ENCODE peak calls at places on chromosome 20, in five cellular contexts. C is PC-9, R is mucosa of descending colon, K is stomach, I is lower lobe of right lung. F is an unnamed sample. For H3K4me1, the result is how much of the 10 kb centered on the place peaks cover.

GRCh38 chr20:39394461-39394860 is 432.3 kb downstream of the DHX35 start:
- DNase-seq in C (no peak), R (no peak), K (no peak), I (no peak), F (no peak)

GRCh38 chr20:59939052-59939878 is 840 bp downstream of the PPP1R3D start:
- DNase-seq in C (no peak), R (peak), K (no peak), I (peak), F (peak)

GRCh38 chr20:25294459-25295385 is 46.8 kb downstream of the PYGB start:
- DNase-seq in C (peak), R (peak), K (peak), I (no peak), F (no peak)

GRCh38 chr20:51019598-51020592 is 3.0 kb downstream of the KCNG1 start:
- DNase-seq in C (no peak), R (no peak), K (no peak), I (no peak), F (no peak)

GRCh38 chr20:50745634-50746137 is 14.3 kb downstream of the PARD6B start:
- DNase-seq in C (no peak), R (peak), K (no peak), I (no peak), F (no peak)

GRCh38 chr20:13857304-13857703 is 72.5 kb downstream of the NDUFAF5 start:
- DNase-seq in C (no peak), R (no peak), K (no peak), I (no peak), F (peak)

GRCh38 chr20:63491078-63491477 is 7.8 kb downstream of the EEF1A2 start:
- DNase-seq in C (no peak), R (no peak), K (no peak), I (no peak), F (no peak)

GRCh38 chr20:25249198-25249931 is 1.5 kb downstream of the PYGB start:
- DNase-seq in C (no peak), R (no peak), K (no peak), I (no peak), F (no peak)

GRCh38 chr20:7010584-7010983 is 243.1 kb downstream of the BMP2 start:
- DNase-seq in C (no peak), R (no peak), K (no peak), I (no peak), F (no peak)

GRCh38 chr20:42192321-42192720 is 574.1 kb upstream of the CHD6 start:
- DNase-seq in C (no peak), R (no peak), K (no peak), I (no peak), F (no peak)

GRCh38 chr20:57708694-57709673 is 831 bp downstream of the PMEPA1 start:
- DNase-seq in C (no peak), R (peak), K (no peak), I (no peak), F (peak)

GRCh38 chr20:49098136-49098535 is 52.0 kb downstream of the CSE1L start:
- DNase-seq in C (no peak), R (no peak), K (no peak), I (no peak), F (no peak)

GRCh38 chr20:35010405-35011192 is 54.9 kb downstream of the MYH7B start:
- DNase-seq in C (no peak), R (no peak), K (peak), I (no peak), F (peak)

GRCh38 chr20:46135856-46136633 is 17.9 kb downstream of the CD40 start:
- DNase-seq in C (no peak), R (no peak), K (no peak), I (no peak), F (no peak)

GRCh38 chr20:38871560-38871953 is 54.7 kb upstream of the FAM83D start:
- DNase-seq in C (no peak), R (no peak), K (no peak), I (no peak), F (no peak)

GRCh38 chr20:23047738-23048214 is 1.7 kb downstream of the THBD start:
- DNase-seq in C (peak), R (no peak), K (peak), I (peak), F (peak)

GRCh38 chr20:64152906-64153305 is 11.3 kb upstream of the MYT1 start:
- DNase-seq in C (no peak), R (no peak), K (no peak), I (peak), F (no peak)

GRCh38 chr20:52422574-52423463 is 231.2 kb upstream of the ZFP64 start:
- DNase-seq in C (no peak), R (no peak), K (no peak), I (no peak), F (no peak)

GRCh38 chr20:51473771-51474170 is 68.7 kb downstream of the NFATC2 start:
- DNase-seq in C (no peak), R (no peak), K (no peak), I (no peak), F (peak)

GRCh38 chr20:20736303-20736702 is 23.9 kb upstream of the RALGAPA2 start:
- DNase-seq in C (no peak), R (no peak), K (no peak), I (no peak), F (no peak)

GRCh38 chr20:63521602-63522001 is 1.0 kb downstream of the PPDPF start:
- DNase-seq in C (no peak), R (no peak), K (no peak), I (peak), F (no peak)

GRCh38 chr20:59994697-59995122 is 36.5 kb downstream of the CDH26 start:
- DNase-seq in C (peak), R (peak), K (peak), I (peak), F (peak)

GRCh38 chr20:23647346-23647745 is 9.6 kb upstream of the CST3 start:
- DNase-seq in C (no peak), R (no peak), K (no peak), I (no peak), F (no peak)

GRCh38 chr20:17626217-17627007 is 55.6 kb downstream of the RRBP1 start:
- DNase-seq in C (no peak), R (peak), K (peak), I (peak), F (peak)

GRCh38 chr20:20202793-20203192 is 150.5 kb downstream of the CFAP61 start:
- DNase-seq in C (no peak), R (no peak), K (no peak), I (no peak), F (no peak)

GRCh38 chr20:51339721-51340450 is 202.6 kb downstream of the NFATC2 start:
- DNase-seq in C (no peak), R (no peak), K (no peak), I (no peak), F (no peak)

GRCh38 chr20:51926670-51927305 is 124.5 kb upstream of the SALL4 start:
- DNase-seq in C (no peak), R (no peak), K (no peak), I (no peak), F (no peak)

GRCh38 chr20:32848846-32849245 is 9.9 kb upstream of the EFCAB8 start:
- DNase-seq in C (no peak), R (no peak), K (no peak), I (no peak), F (no peak)

GRCh38 chr20:9235518-9235917 is 166.6 kb downstream of the PLCB4 start:
- DNase-seq in C (no peak), R (no peak), K (no peak), I (no peak), F (no peak)

GRCh38 chr20:18404172-18404571 is 62.7 kb downstream of the DZANK1 start:
- DNase-seq in C (no peak), R (no peak), K (no peak), I (no peak), F (no peak)

GRCh38 chr20:20535051-20535450 is 167.1 kb downstream of the INSM1 start:
- DNase-seq in C (no peak), R (no peak), K (no peak), I (no peak), F (no peak)

GRCh38 chr20:16806886-16807285 is 58.7 kb downstream of the OTOR start:
- DNase-seq in C (no peak), R (no peak), K (no peak), I (no peak), F (no peak)

GRCh38 chr20:2470051-2470431 is 548 bp downstream of the SNRPB start:
- DNase-seq in C (peak), R (peak), K (no peak), I (no peak), F (no peak)

GRCh38 chr20:56630086-56630493 is 984 bp downstream of the TFAP2C start:
- DNase-seq in C (peak), R (peak), K (peak), I (peak), F (peak)

GRCh38 chr20:61546641-61547040 is 294.6 kb downstream of the CDH4 start:
- DNase-seq in C (no peak), R (no peak), K (no peak), I (no peak), F (no peak)

GRCh38 chr20:38915355-38915754 is 10.9 kb upstream of the FAM83D start:
- DNase-seq in C (no peak), R (no peak), K (no peak), I (no peak), F (no peak)

GRCh38 chr20:1373614-1374013 is 19.2 kb downstream of the FKBP1A start:
- DNase-seq in C (no peak), R (peak), K (no peak), I (no peak), F (no peak)
- H3K4me1 ChIP-seq in C (under half), R (under half), K (half or more), I (half or more), F (half or more)

DNA sequence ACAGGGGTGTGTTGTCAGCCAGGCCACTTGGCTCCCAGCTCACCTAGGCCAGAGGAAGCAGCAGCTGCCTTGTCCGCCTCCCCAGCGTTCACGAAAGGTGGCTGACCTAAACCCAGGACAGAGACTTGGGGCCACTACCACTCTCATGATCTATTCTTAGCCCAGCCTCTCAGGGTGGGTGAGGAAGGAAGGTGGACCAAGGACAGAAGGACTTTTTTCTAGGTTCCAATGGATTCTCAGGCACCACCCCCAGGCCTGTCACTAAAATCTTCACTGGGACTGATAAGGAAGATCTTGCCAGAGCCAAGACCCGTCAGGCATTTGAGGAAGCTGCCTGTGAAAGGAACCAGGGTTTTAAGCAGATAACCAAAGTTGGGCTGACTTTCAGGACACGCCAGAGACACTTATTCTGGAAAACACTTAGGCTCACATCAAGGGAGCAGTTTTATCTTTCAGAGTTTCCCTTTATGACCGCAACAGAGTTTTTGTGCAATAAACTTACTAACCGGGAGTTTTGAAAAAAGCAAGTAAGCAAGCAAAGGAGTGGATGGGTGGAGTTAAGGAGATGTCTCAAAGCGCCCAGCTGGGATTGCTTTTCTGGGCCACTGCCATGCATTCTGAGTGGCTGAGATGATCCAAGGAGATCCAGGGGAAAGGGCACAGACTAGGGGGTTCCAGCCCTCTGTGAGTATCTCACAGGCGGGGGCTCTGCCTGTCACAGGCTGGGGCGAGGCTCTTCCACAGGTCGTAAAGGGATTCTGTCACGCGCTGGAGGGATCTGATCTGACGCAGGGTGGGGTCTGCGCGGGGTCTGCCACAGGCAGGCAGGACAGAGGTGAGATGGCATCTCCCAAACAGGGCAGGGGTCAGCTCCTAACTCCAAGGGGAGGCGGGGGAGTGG is 989 bp downstream of the FITM2 start:
- DNase-seq in C (peak), R (peak), K (no peak), I (no peak), F (peak)
- TF ChIP-seq CTCF in C (no peak), R (no peak), K (no peak), I (no peak), F (no peak)

DNA sequence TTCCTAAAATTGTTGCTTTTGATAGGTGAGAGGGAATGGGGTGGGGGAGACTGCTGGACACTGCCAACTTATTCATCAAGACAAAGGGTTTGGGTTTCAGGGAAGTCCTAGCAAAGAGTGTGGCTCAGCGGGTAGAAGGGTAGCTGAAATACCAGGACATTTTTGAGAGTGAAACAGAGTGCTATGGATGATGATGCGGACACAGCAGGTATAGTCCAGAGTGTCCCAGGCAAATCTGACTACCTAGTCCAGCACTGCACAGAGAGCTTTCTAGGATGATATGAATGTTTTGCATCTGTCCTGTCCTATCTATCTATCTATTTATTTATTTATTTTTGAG is 154.3 kb downstream of the BCAS1 start:
- DNase-seq in C (no peak), R (no peak), K (no peak), I (no peak), F (no peak)
- H3K4me3 ChIP-seq in C (peak), R (no peak), K (peak), I (peak), F (peak)

GRCh38 chr20:37318046-37318445 is 27.9 kb upstream of the SRC start:
- DNase-seq in C (no peak), R (no peak), K (no peak), I (no peak), F (no peak)

GRCh38 chr20:37317316-37317715 is 27.9 kb downstream of the MANBAL start:
- DNase-seq in C (no peak), R (no peak), K (no peak), I (no peak), F (no peak)

GRCh38 chr20:37316775-37317170 is 27.3 kb downstream of the MANBAL start:
- DNase-seq in C (no peak), R (no peak), K (no peak), I (no peak), F (no peak)

GRCh38 chr20:37316116-37316774 is 26.8 kb downstream of the MANBAL start:
- DNase-seq in C (no peak), R (no peak), K (peak), I (no peak), F (no peak)

DNA sequence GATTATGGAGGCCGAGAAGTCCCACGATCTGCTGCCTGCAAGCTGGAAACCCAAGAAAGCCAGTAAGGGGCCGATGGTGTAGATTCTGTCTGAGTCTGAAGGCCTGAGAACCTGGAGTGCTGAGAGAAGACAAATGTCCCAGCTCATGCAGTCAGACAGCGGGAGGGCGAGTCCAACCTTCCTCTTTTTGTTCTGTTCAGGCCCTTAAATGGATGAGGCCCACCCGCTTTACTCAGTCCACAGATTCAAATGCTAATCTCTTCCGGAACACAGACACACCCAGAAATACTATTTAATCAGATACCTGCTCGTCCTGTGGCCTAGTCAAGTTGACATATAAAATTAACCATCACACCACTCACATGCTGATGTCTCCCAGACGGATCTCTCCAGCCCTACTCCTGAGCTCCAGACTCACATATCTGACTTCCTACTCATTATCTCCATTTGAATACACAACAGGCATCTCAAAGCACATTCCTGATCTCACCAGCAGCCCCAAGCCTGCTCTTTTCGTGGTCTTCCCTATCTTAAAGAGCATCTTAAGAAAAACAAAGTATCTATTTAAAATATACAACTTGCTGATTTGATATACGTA is 26.7 kb upstream of the SRC start:
- DNase-seq in C (no peak), R (no peak), K (no peak), I (no peak), F (peak)
- H3K4me1 ChIP-seq in C (under half), R (under half), K (under half), I (under half), F (under half)

GRCh38 chr20:4192378-4193048 is 177.2 kb upstream of the RNF24 start:
- DNase-seq in C (no peak), R (no peak), K (no peak), I (no peak), F (peak)

GRCh38 chr20:4190792-4191519 is 175.6 kb upstream of the RNF24 start:
- DNase-seq in C (no peak), R (no peak), K (no peak), I (no peak), F (peak)

GRCh38 chr20:4193053-4193452 is 177.7 kb upstream of the RNF24 start:
- DNase-seq in C (no peak), R (no peak), K (no peak), I (no peak), F (peak)

DNA sequence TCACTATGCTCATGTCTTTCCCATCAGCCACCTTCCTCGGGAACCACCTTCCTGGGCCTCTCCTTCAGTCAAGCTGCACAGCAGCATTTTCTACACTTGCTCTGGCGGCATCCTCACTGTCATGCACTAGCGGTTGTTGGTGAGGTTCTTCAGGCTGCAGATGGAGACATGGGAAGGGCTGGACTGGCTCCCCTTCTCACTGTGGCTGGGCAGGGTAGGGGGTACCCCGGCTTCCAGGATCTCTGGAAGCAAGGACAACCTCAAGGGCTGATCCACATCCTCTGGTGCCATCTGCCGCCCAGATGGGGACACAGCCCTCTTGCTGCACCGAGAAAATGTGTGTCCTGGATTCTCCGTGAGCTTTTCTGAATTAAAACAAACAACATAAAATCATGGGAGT is 180.1 kb upstream of the RNF24 start:
- DNase-seq in C (no peak), R (peak), K (no peak), I (no peak), F (peak)
- TF ChIP-seq CTCF in C (no peak), R (no peak), K (no peak), I (peak), F (peak)

DNA sequence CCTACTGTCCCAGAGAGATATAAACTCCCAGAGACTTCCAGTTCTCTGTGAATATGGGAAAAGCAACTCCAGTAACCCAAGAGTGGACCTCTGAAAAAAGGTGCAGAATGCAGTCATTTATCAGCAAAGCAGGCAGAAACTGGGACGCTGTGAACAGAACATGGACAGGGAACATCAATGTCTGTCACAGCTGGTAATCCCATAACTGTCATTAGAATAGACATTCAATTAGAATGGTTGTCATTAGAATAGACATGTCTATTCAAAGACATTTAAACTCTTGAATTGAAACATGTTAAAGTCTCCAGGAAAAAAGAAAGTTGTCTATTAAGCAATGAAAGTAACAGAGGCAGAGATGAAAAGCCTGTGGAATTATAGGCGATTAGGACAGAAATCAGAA is 302.1 kb downstream of the BTBD3 start:
- DNase-seq in C (no peak), R (no peak), K (no peak), I (no peak), F (no peak)
- H3K4me3 ChIP-seq in C (no peak), R (no peak), K (no peak), I (no peak), F (no peak)